ENCODE peak calls at places on chromosomes 11 and 22, in six cellular contexts. One of them, this sample, is unnamed.
A peak's percentile ranks its signal among the peaks of the same experiment; 100 is the strongest.

GRCh38 chr22:24244144-24244787 is 616 bp downstream of the GGT5 start:
- DNase-seq in H1: no peak
- DNase-seq in mesendoderm: no peak
- DNase-seq in neuronal stem cell: no peak
- DNase-seq in IMR-90: peak; percentile 52
- DNase-seq in H9: no peak
- DNase-seq in this sample: peak; percentile 58

GRCh38 chr11:77038029-77038824 is 4.0 kb downstream of the B3GNT6 start:
- DNase-seq in IMR-90: peak; percentile 29
- DNase-seq in H1: no peak
- DNase-seq in mesendoderm: no peak
- DNase-seq in H9: no peak
- DNase-seq in neuronal stem cell: no peak
- DNase-seq in this sample: no peak

GRCh38 chr22:42368379-42369249 is 63.6 kb downstream of the NFAM1 start:
- DNase-seq in IMR-90: no peak
- DNase-seq in neuronal stem cell: no peak
- DNase-seq in H1: no peak
- DNase-seq in H9: peak; percentile 85
- DNase-seq in mesendoderm: no peak
- DNase-seq in this sample: no peak

GRCh38 chr11:13247606-13248320 is 29.8 kb upstream of the BMAL1 start:
- DNase-seq in H9: no peak
- DNase-seq in mesendoderm: no peak
- DNase-seq in neuronal stem cell: no peak
- DNase-seq in IMR-90: no peak
- DNase-seq in H1: no peak
- DNase-seq in this sample: no peak

GRCh38 chr11:80261776-80262175 is 820.9 kb upstream of the TENM4 start:
- DNase-seq in H9: no peak
- DNase-seq in neuronal stem cell: no peak
- DNase-seq in mesendoderm: no peak
- DNase-seq in H1: no peak
- DNase-seq in IMR-90: no peak
- DNase-seq in this sample: no peak

GRCh38 chr22:43094085-43094484 is 4.9 kb upstream of the TTLL1 start:
- DNase-seq in mesendoderm: peak; percentile 44
- DNase-seq in H1: no peak
- DNase-seq in neuronal stem cell: no peak
- DNase-seq in IMR-90: peak; percentile 18
- DNase-seq in H9: peak; percentile 57
- DNase-seq in this sample: no peak

GRCh38 chr22:29570912-29571549 is 9.9 kb downstream of the NIPSNAP1 start:
- DNase-seq in mesendoderm: no peak
- DNase-seq in IMR-90: no peak
- DNase-seq in neuronal stem cell: no peak
- DNase-seq in H1: no peak
- DNase-seq in H9: no peak
- DNase-seq in this sample: no peak

GRCh38 chr22:37547249-37547741 is 13.0 kb upstream of the CDC42EP1 start:
- DNase-seq in H1: no peak
- DNase-seq in H9: no peak
- DNase-seq in neuronal stem cell: no peak
- DNase-seq in IMR-90: no peak
- DNase-seq in mesendoderm: no peak
- DNase-seq in this sample: peak; percentile 57

GRCh38 chr11:46353706-46354105 is 6.4 kb downstream of the DGKZ start:
- DNase-seq in IMR-90: peak; percentile 50
- DNase-seq in neuronal stem cell: no peak
- DNase-seq in H1: no peak
- DNase-seq in H9: no peak
- DNase-seq in mesendoderm: no peak
- DNase-seq in this sample: no peak

GRCh38 chr11:69896250-69896649 is 77.0 kb upstream of the FGF3 start:
- DNase-seq in neuronal stem cell: no peak
- DNase-seq in H9: no peak
- DNase-seq in mesendoderm: no peak
- DNase-seq in IMR-90: peak; percentile 68
- DNase-seq in H1: no peak
- DNase-seq in this sample: peak; percentile 37

GRCh38 chr11:74684661-74685060 is 46.6 kb downstream of the CHRDL2 start:
- DNase-seq in IMR-90: no peak
- DNase-seq in H1: no peak
- DNase-seq in mesendoderm: no peak
- DNase-seq in neuronal stem cell: no peak
- DNase-seq in H9: no peak
- DNase-seq in this sample: no peak

GRCh38 chr11:43129329-43129728 is 182.5 kb upstream of the API5 start:
- DNase-seq in neuronal stem cell: no peak
- DNase-seq in mesendoderm: no peak
- DNase-seq in H9: no peak
- DNase-seq in H1: no peak
- DNase-seq in IMR-90: no peak
- DNase-seq in this sample: no peak

GRCh38 chr11:43119275-43119970 is 192.4 kb upstream of the API5 start:
- DNase-seq in H9: no peak
- DNase-seq in H1: no peak
- DNase-seq in neuronal stem cell: no peak
- DNase-seq in IMR-90: no peak
- DNase-seq in mesendoderm: peak; percentile 89
- DNase-seq in this sample: no peak

GRCh38 chr11:43124272-43124920 is 187.4 kb upstream of the API5 start:
- DNase-seq in neuronal stem cell: no peak
- DNase-seq in IMR-90: no peak
- DNase-seq in H1: no peak
- DNase-seq in H9: no peak
- DNase-seq in mesendoderm: no peak
- DNase-seq in this sample: no peak

DNA sequence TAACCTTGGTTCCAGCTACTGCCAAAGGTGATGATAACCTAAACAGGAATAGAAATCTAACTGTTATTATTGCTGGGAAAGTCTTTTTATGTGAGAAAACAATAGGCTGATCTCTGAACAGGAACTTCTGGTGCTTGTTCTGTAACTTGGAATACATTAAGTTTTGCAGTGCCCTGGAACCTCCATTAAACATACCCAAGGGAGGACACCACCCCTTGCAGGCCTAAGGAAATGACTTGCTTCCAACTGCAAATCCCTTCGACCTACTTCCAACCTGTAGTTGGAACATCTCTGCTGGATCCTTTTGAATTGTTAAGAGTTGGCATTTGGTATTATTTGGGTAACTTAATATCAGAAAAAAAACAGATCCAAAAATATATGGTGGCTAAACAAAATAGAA is 188.4 kb upstream of the API5 start:
- DNase-seq in IMR-90: no peak
- DNase-seq in H1: no peak
- DNase-seq in H9: no peak
- DNase-seq in mesendoderm: no peak
- DNase-seq in neuronal stem cell: no peak
- DNase-seq in this sample: no peak
- H2BK15ac ChIP-seq in IMR-90: no peak overlapping the region
- H2BK15ac ChIP-seq in H1: no peak overlapping the region
- H2BK15ac ChIP-seq in H9: no peak overlapping the region
- H2BK15ac ChIP-seq in mesendoderm: no peak overlapping the region
- H2BK15ac ChIP-seq in neuronal stem cell: no peak overlapping the region
- H2BK15ac ChIP-seq in this sample: no peak overlapping the region

GRCh38 chr11:3808846-3809623 is 675 bp downstream of the PGAP2 start:
- DNase-seq in neuronal stem cell: no peak
- DNase-seq in H1: no peak
- DNase-seq in IMR-90: peak; percentile 41
- DNase-seq in H9: peak; percentile 51
- DNase-seq in mesendoderm: peak; percentile 83
- DNase-seq in this sample: peak; percentile 54
- H4K8ac ChIP-seq in neuronal stem cell: no peak overlapping the region
- H4K8ac ChIP-seq in H1: peak overlapping the region; percentile 43
- H4K8ac ChIP-seq in IMR-90: peak overlapping the region; percentile 91
- H4K8ac ChIP-seq in H9: no peak overlapping the region
- H4K8ac ChIP-seq in mesendoderm: no peak overlapping the region
- H4K8ac ChIP-seq in this sample: no peak overlapping the region

GRCh38 chr11:89626366-89626765 is 83.7 kb upstream of the TRIM77 start:
- DNase-seq in neuronal stem cell: no peak
- DNase-seq in IMR-90: no peak
- DNase-seq in mesendoderm: no peak
- DNase-seq in H9: no peak
- DNase-seq in H1: no peak
- DNase-seq in this sample: no peak

GRCh38 chr11:89625171-89625570 is 84.9 kb upstream of the TRIM77 start:
- DNase-seq in H1: no peak
- DNase-seq in neuronal stem cell: no peak
- DNase-seq in H9: no peak
- DNase-seq in IMR-90: no peak
- DNase-seq in mesendoderm: no peak
- DNase-seq in this sample: no peak
- H2BK15ac ChIP-seq in H1: no peak overlapping the region
- H2BK15ac ChIP-seq in neuronal stem cell: no peak overlapping the region
- H2BK15ac ChIP-seq in H9: no peak overlapping the region
- H2BK15ac ChIP-seq in IMR-90: no peak overlapping the region
- H2BK15ac ChIP-seq in mesendoderm: no peak overlapping the region
- H2BK15ac ChIP-seq in this sample: no peak overlapping the region

GRCh38 chr11:65014146-65014960 is at the start of gene ARL2:
- DNase-seq in H1: no peak
- DNase-seq in mesendoderm: no peak
- DNase-seq in IMR-90: no peak
- DNase-seq in neuronal stem cell: no peak
- DNase-seq in H9: peak; percentile 42
- DNase-seq in this sample: no peak

GRCh38 chr11:65013692-65014145 is 241 bp upstream of the ARL2 start:
- DNase-seq in IMR-90: peak; percentile 87
- DNase-seq in H9: peak; percentile 95
- DNase-seq in mesendoderm: peak; percentile 96
- DNase-seq in H1: peak; percentile 78
- DNase-seq in neuronal stem cell: peak; percentile 93
- DNase-seq in this sample: peak; percentile 93

GRCh38 chr11:65008873-65009272 is 5.1 kb upstream of the ARL2 start:
- DNase-seq in neuronal stem cell: no peak
- DNase-seq in mesendoderm: no peak
- DNase-seq in H1: no peak
- DNase-seq in H9: no peak
- DNase-seq in IMR-90: no peak
- DNase-seq in this sample: no peak

GRCh38 chr11:65016705-65017104 is 2.7 kb downstream of the ARL2 start:
- DNase-seq in H9: peak; percentile 44
- DNase-seq in neuronal stem cell: no peak
- DNase-seq in IMR-90: no peak
- DNase-seq in H1: no peak
- DNase-seq in mesendoderm: peak; percentile 41
- DNase-seq in this sample: no peak

DNA sequence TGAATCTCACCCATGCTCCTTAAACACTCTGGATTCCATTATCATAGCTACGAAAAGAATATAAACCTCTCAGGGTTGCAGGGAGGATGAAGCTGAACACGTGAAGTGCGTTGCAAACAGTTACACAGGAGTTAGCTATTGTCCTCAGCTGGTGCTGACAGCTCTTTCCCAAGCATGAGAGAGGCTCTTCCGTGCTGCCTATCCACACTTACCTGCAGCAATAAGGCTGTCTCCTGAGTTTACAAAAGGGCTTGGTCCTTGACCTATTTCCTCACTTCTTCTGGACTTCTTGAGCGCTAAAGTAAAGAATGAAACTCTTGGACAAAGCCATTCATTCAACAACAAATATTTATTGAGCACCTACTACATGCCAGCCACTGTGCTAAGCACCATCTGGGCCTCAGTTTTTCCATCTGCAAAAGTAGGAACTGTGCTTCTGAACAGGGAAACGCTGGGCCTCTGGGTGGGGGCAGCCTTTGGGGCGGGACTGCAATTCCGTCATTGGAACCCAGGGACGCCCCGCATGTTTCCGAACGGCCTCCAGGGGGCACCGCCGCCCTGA is 749 bp upstream of the ARL2 start:
- DNase-seq in H1: no peak
- DNase-seq in H9: no peak
- DNase-seq in neuronal stem cell: no peak
- DNase-seq in mesendoderm: no peak
- DNase-seq in IMR-90: peak; percentile 82
- DNase-seq in this sample: peak; percentile 91
- H4K8ac ChIP-seq in H1: peak overlapping the region; percentile 81
- H4K8ac ChIP-seq in H9: no peak overlapping the region
- H4K8ac ChIP-seq in neuronal stem cell: no peak overlapping the region
- H4K8ac ChIP-seq in mesendoderm: no peak overlapping the region
- H4K8ac ChIP-seq in IMR-90: peak overlapping the region; percentile 97
- H4K8ac ChIP-seq in this sample: no peak overlapping the region

GRCh38 chr11:122285021-122285420 is 169.0 kb upstream of the BLID start:
- DNase-seq in H9: no peak
- DNase-seq in neuronal stem cell: no peak
- DNase-seq in mesendoderm: no peak
- DNase-seq in IMR-90: peak; percentile 69
- DNase-seq in H1: no peak
- DNase-seq in this sample: no peak

GRCh38 chr11:122287401-122287800 is 171.4 kb upstream of the BLID start:
- DNase-seq in neuronal stem cell: no peak
- DNase-seq in H1: no peak
- DNase-seq in H9: peak; percentile 34
- DNase-seq in IMR-90: no peak
- DNase-seq in mesendoderm: no peak
- DNase-seq in this sample: no peak

GRCh38 chr11:122285444-122285843 is 169.4 kb upstream of the BLID start:
- DNase-seq in H9: no peak
- DNase-seq in mesendoderm: no peak
- DNase-seq in neuronal stem cell: no peak
- DNase-seq in IMR-90: no peak
- DNase-seq in H1: no peak
- DNase-seq in this sample: no peak
- H2BK15ac ChIP-seq in H9: no peak overlapping the region
- H2BK15ac ChIP-seq in mesendoderm: no peak overlapping the region
- H2BK15ac ChIP-seq in neuronal stem cell: no peak overlapping the region
- H2BK15ac ChIP-seq in IMR-90: no peak overlapping the region
- H2BK15ac ChIP-seq in H1: no peak overlapping the region
- H2BK15ac ChIP-seq in this sample: no peak overlapping the region

GRCh38 chr11:63768232-63769043 is at the start of gene ZFTA:
- DNase-seq in H1: no peak
- DNase-seq in IMR-90: peak; percentile 37
- DNase-seq in H9: peak; percentile 73
- DNase-seq in neuronal stem cell: peak; percentile 72
- DNase-seq in mesendoderm: peak; percentile 74
- DNase-seq in this sample: peak; percentile 63
- H4K8ac ChIP-seq in H1: peak within 1 kb of the TSS; percentile 66
- H4K8ac ChIP-seq in IMR-90: peak within 1 kb of the TSS; percentile 13
- H4K8ac ChIP-seq in H9: no peak within 1 kb of the TSS
- H4K8ac ChIP-seq in neuronal stem cell: no peak within 1 kb of the TSS
- H4K8ac ChIP-seq in mesendoderm: peak within 1 kb of the TSS; percentile 41
- H4K8ac ChIP-seq in this sample: peak within 1 kb of the TSS; percentile 85

This sample was measured in mesenchymal stem cell.